ENCODE peak calls at places on chromosomes 6 and 20, in nine cellular contexts. M, G, K, D, W, C, S, P and T are unnamed samples.

GRCh38 chr6:109458774-109459531 is 3.4 kb upstream of the MICAL1 start:
- DNase-seq in S (no peak), G (no peak), K (no peak), M (no peak), C (peak), D (no peak), P (no peak), W (no peak), T (no peak)

GRCh38 chr20:46746972-46747371 is 37.5 kb downstream of the SLC2A10 start:
- DNase-seq in K (no peak), P (no peak), G (no peak), S (peak), W (peak), M (no peak), D (no peak), C (no peak), T (peak)

GRCh38 chr6:167528239-167528638 is 203.4 kb downstream of the TTLL2 start:
- DNase-seq in P (no peak), D (no peak), K (no peak), W (no peak), S (no peak), M (no peak), C (no peak), G (no peak), T (no peak)

GRCh38 chr6:2403546-2403945 is 158.1 kb upstream of the GMDS start:
- DNase-seq in S (no peak), C (no peak), M (no peak), K (no peak), D (no peak), W (no peak), G (no peak), P (no peak), T (no peak)

GRCh38 chr6:44956426-44956825 is 371.7 kb upstream of the RUNX2 start:
- DNase-seq in D (no peak), S (no peak), G (no peak), P (no peak), M (no peak), K (no peak), C (no peak), W (no peak), T (peak)

GRCh38 chr6:167705211-167705750 is 121.4 kb upstream of the AFDN start:
- DNase-seq in G (no peak), W (no peak), K (no peak), D (no peak), C (no peak), P (no peak), S (no peak), M (no peak), T (no peak)

GRCh38 chr6:87103977-87104601 is 9.2 kb upstream of the CGA start:
- DNase-seq in W (no peak), D (no peak), K (no peak), P (no peak), C (no peak), M (no peak), S (no peak), G (no peak), T (no peak)

GRCh38 chr6:110549277-110549676 is 72.9 kb upstream of the SLC22A16 start:
- DNase-seq in W (no peak), M (no peak), D (no peak), C (no peak), P (no peak), S (no peak), G (no peak), K (no peak), T (no peak)

GRCh38 chr6:124967444-124967843 is 5.2 kb downstream of the RNF217 start:
- DNase-seq in K (no peak), D (no peak), C (no peak), S (no peak), P (no peak), M (no peak), G (no peak), W (no peak), T (peak)

GRCh38 chr6:52562915-52563314 is 13.9 kb downstream of the TRAM2 start:
- DNase-seq in M (no peak), K (no peak), W (no peak), P (no peak), C (no peak), S (no peak), D (no peak), G (no peak), T (no peak)

GRCh38 chr20:61185841-61186601 is 66.0 kb upstream of the CDH4 start:
- DNase-seq in G (no peak), C (no peak), K (no peak), W (peak), D (peak), S (peak), P (no peak), M (no peak), T (peak)

GRCh38 chr6:81998432-81998831 is 246.0 kb upstream of the TENT5A start:
- DNase-seq in K (no peak), W (no peak), M (no peak), S (peak), C (no peak), G (no peak), P (no peak), D (no peak), T (peak)

GRCh38 chr6:2542858-2543218 is 207.9 kb downstream of the MYLK4 start:
- DNase-seq in D (no peak), K (no peak), S (peak), G (no peak), M (peak), C (no peak), P (peak), W (no peak), T (peak)

GRCh38 chr6:41682497-41682961 is 44.3 kb downstream of the MDFI start:
- DNase-seq in P (no peak), S (no peak), K (no peak), C (no peak), W (no peak), M (no peak), G (no peak), D (no peak), T (no peak)

GRCh38 chr20:21981607-21982344 is 276.3 kb downstream of the PAX1 start:
- DNase-seq in D (no peak), W (no peak), C (no peak), M (no peak), S (no peak), G (no peak), P (no peak), K (no peak), T (no peak)